ENCODE peak calls at places on chromosomes 12 and 14, in four cellular contexts. One of them, this sample, is unnamed.

GRCh38 chr12:46402451-46402850 is 29.9 kb upstream of the SLC38A2 start:
- DNase-seq in WTC11: no peak
- DNase-seq in HepG2: no peak
- DNase-seq in GM12878: no peak
- DNase-seq in this sample: no peak

GRCh38 chr14:100122481-100123215 is 36.8 kb downstream of the DEGS2 start:
- DNase-seq in WTC11: no peak
- DNase-seq in GM12878: no peak
- DNase-seq in HepG2: no peak
- DNase-seq in this sample: peak

GRCh38 chr14:66121859-66122258 is 364.3 kb upstream of the CCDC196 start:
- DNase-seq in HepG2: no peak
- DNase-seq in GM12878: no peak
- DNase-seq in WTC11: peak
- DNase-seq in this sample: no peak

GRCh38 chr14:100617715-100618693 is 30.8 kb upstream of the BEGAIN start:
- DNase-seq in WTC11: no peak
- DNase-seq in GM12878: no peak
- DNase-seq in HepG2: no peak
- DNase-seq in this sample: no peak

GRCh38 chr14:66680216-66680615 is 172.3 kb downstream of the GPHN start:
- DNase-seq in GM12878: no peak
- DNase-seq in WTC11: no peak
- DNase-seq in HepG2: no peak
- DNase-seq in this sample: no peak

GRCh38 chr14:93811020-93811419 is 22.7 kb upstream of the PRIMA1 start:
- DNase-seq in HepG2: no peak
- DNase-seq in WTC11: no peak
- DNase-seq in GM12878: no peak
- DNase-seq in this sample: no peak

GRCh38 chr12:115584156-115584555 is 693.3 kb downstream of the MED13L start:
- DNase-seq in GM12878: no peak
- DNase-seq in WTC11: no peak
- DNase-seq in HepG2: no peak
- DNase-seq in this sample: no peak

GRCh38 chr12:46214668-46215429 is 54.0 kb downstream of the SLC38A1 start:
- DNase-seq in WTC11: no peak
- DNase-seq in GM12878: peak
- DNase-seq in HepG2: no peak
- DNase-seq in this sample: no peak

GRCh38 chr14:61147898-61148549 is 133.1 kb downstream of the TMEM30B start:
- DNase-seq in WTC11: no peak
- DNase-seq in HepG2: peak
- DNase-seq in GM12878: no peak
- DNase-seq in this sample: no peak

GRCh38 chr14:77099425-77100167 is 1.5 kb downstream of the CIPC start:
- DNase-seq in WTC11: no peak
- DNase-seq in HepG2: no peak
- DNase-seq in GM12878: no peak
- DNase-seq in this sample: peak

GRCh38 chr12:106417926-106418910 is 60.7 kb downstream of the POLR3B start:
- DNase-seq in GM12878: no peak
- DNase-seq in HepG2: peak
- DNase-seq in WTC11: no peak
- DNase-seq in this sample: no peak

GRCh38 chr14:45716506-45716905 is 463.5 kb upstream of the MIS18BP1 start:
- DNase-seq in GM12878: no peak
- DNase-seq in WTC11: no peak
- DNase-seq in HepG2: peak
- DNase-seq in this sample: peak
- TF ChIP-seq CBFB in GM12878: no peak
- TF ChIP-seq CBFB in WTC11: no peak
- TF ChIP-seq CBFB in HepG2: no peak
- TF ChIP-seq CBFB in this sample: no peak

GRCh38 chr14:89720741-89721315 is 233.7 kb downstream of the EFCAB11 start:
- DNase-seq in WTC11: no peak
- DNase-seq in HepG2: no peak
- DNase-seq in GM12878: peak
- DNase-seq in this sample: no peak
- TF ChIP-seq CBFB in WTC11: no peak
- TF ChIP-seq CBFB in HepG2: no peak
- TF ChIP-seq CBFB in GM12878: no peak
- TF ChIP-seq CBFB in this sample: no peak

GRCh38 chr14:30988509-30988908 is 36.9 kb upstream of the AP4S1 start:
- DNase-seq in GM12878: no peak
- DNase-seq in WTC11: no peak
- DNase-seq in HepG2: peak
- DNase-seq in this sample: no peak
- TF ChIP-seq CBFB in GM12878: no peak
- TF ChIP-seq CBFB in WTC11: no peak
- TF ChIP-seq CBFB in HepG2: no peak
- TF ChIP-seq CBFB in this sample: no peak

GRCh38 chr14:60094306-60094897 is 2.7 kb downstream of the PCNX4 start:
- DNase-seq in HepG2: peak
- DNase-seq in WTC11: no peak
- DNase-seq in GM12878: no peak
- DNase-seq in this sample: peak
- TF ChIP-seq CBFB in HepG2: peak
- TF ChIP-seq CBFB in WTC11: no peak
- TF ChIP-seq CBFB in GM12878: no peak
- TF ChIP-seq CBFB in this sample: no peak

GRCh38 chr14:65026526-65026925 is 39.8 kb downstream of the FNTB start:
- DNase-seq in WTC11: no peak
- DNase-seq in GM12878: no peak
- DNase-seq in HepG2: no peak
- DNase-seq in this sample: no peak

GRCh38 chr14:65032319-65032718 is 45.6 kb downstream of the FNTB start:
- DNase-seq in WTC11: no peak
- DNase-seq in HepG2: no peak
- DNase-seq in GM12878: no peak
- DNase-seq in this sample: no peak

GRCh38 chr14:65027127-65027799 is 40.6 kb downstream of the FNTB start:
- DNase-seq in WTC11: no peak
- DNase-seq in HepG2: no peak
- DNase-seq in GM12878: no peak
- DNase-seq in this sample: no peak

GRCh38 chr14:65025818-65026217 is 39.1 kb downstream of the FNTB start:
- DNase-seq in GM12878: no peak
- DNase-seq in HepG2: no peak
- DNase-seq in WTC11: no peak
- DNase-seq in this sample: no peak

GRCh38 chr14:65028937-65029336 is 42.2 kb downstream of the FNTB start:
- DNase-seq in HepG2: peak
- DNase-seq in GM12878: no peak
- DNase-seq in WTC11: no peak
- DNase-seq in this sample: no peak
- TF ChIP-seq CBFB in HepG2: no peak
- TF ChIP-seq CBFB in GM12878: no peak
- TF ChIP-seq CBFB in WTC11: no peak
- TF ChIP-seq CBFB in this sample: no peak

GRCh38 chr12:18646307-18646706 is 91.5 kb downstream of the PLCZ1 start:
- DNase-seq in GM12878: no peak
- DNase-seq in WTC11: no peak
- DNase-seq in HepG2: no peak
- DNase-seq in this sample: no peak

GRCh38 chr12:18644564-18644963 is 93.2 kb downstream of the PLCZ1 start:
- DNase-seq in WTC11: no peak
- DNase-seq in HepG2: no peak
- DNase-seq in GM12878: no peak
- DNase-seq in this sample: no peak

GRCh38 chr12:18643673-18644072 is 94.1 kb downstream of the PLCZ1 start:
- DNase-seq in GM12878: no peak
- DNase-seq in HepG2: no peak
- DNase-seq in WTC11: no peak
- DNase-seq in this sample: no peak
- TF ChIP-seq CBFB in GM12878: no peak
- TF ChIP-seq CBFB in HepG2: no peak
- TF ChIP-seq CBFB in WTC11: no peak
- TF ChIP-seq CBFB in this sample: no peak

GRCh38 chr14:50363734-50364113 is 33.0 kb downstream of the CDKL1 start:
- DNase-seq in HepG2: no peak
- DNase-seq in GM12878: peak
- DNase-seq in WTC11: no peak
- DNase-seq in this sample: no peak
- TF ChIP-seq CBFB in HepG2: no peak
- TF ChIP-seq CBFB in GM12878: no peak
- TF ChIP-seq CBFB in WTC11: no peak
- TF ChIP-seq CBFB in this sample: no peak

GRCh38 chr12:107612508-107612907 is 73.1 kb upstream of the PWP1 start:
- DNase-seq in GM12878: no peak
- DNase-seq in WTC11: no peak
- DNase-seq in HepG2: no peak
- DNase-seq in this sample: no peak
- TF ChIP-seq CBFB in GM12878: no peak
- TF ChIP-seq CBFB in WTC11: no peak
- TF ChIP-seq CBFB in HepG2: no peak
- TF ChIP-seq CBFB in this sample: no peak